ENCODE peak calls at places on chromosomes 7 and 10, in seven cellular contexts. K is ascending aorta, V is omental fat pad, D is OCI-LY7, E is WTC11, J is lower lobe of right lung, A is HFFc6. H is an unnamed sample.

GRCh38 chr10:112981553-112981952 is 31.5 kb downstream of the TCF7L2 start:
- DNase-seq in V (no peak), A (peak), D (peak), K (no peak), E (no peak), J (no peak), H (peak)

GRCh38 chr7:33726582-33726981 is 178.8 kb upstream of the BMPER start:
- DNase-seq in E (peak), D (no peak), K (no peak), J (no peak), A (no peak), V (no peak), H (no peak)

GRCh38 chr7:15525652-15526263 is 36.1 kb downstream of the AGMO start:
- DNase-seq in J (no peak), D (no peak), K (no peak), A (no peak), E (no peak), V (no peak), H (no peak)

GRCh38 chr10:31952066-31952465 is 23.4 kb upstream of the ARHGAP12 start:
- DNase-seq in E (no peak), K (no peak), D (no peak), A (no peak), V (no peak), J (no peak), H (no peak)

GRCh38 chr7:5237286-5237685 is 45.5 kb upstream of the SLC29A4 start:
- DNase-seq in K (peak), V (peak), A (peak), D (no peak), E (no peak), J (peak), H (peak)

GRCh38 chr7:120114626-120115025 is 158.3 kb upstream of the KCND2 start:
- DNase-seq in D (no peak), V (no peak), A (no peak), J (no peak), K (no peak), E (no peak), H (no peak)

GRCh38 chr10:129307141-129307540 is 159.9 kb upstream of the MGMT start:
- DNase-seq in D (no peak), J (no peak), A (no peak), E (no peak), K (no peak), V (no peak), H (no peak)

GRCh38 chr10:118195729-118196128 is 146.4 kb downstream of the FAM204A start:
- DNase-seq in E (no peak), V (no peak), D (no peak), A (no peak), K (no peak), J (no peak), H (no peak)

GRCh38 chr10:126321455-126321854 is 66.8 kb downstream of the ADAM12 start:
- DNase-seq in A (no peak), D (no peak), V (no peak), K (no peak), E (no peak), J (no peak), H (no peak)

GRCh38 chr10:74957199-74958084 is 131.0 kb downstream of the KAT6B start:
- DNase-seq in V (no peak), E (no peak), K (no peak), J (no peak), A (no peak), D (no peak), H (no peak)

GRCh38 chr7:137882806-137883205 is 36.0 kb upstream of the DGKI start:
- DNase-seq in D (no peak), E (no peak), A (peak), J (no peak), V (no peak), K (no peak), H (no peak)

GRCh38 chr7:23055582-23056178 is 41.8 kb upstream of the HYCC1 start:
- DNase-seq in E (peak), D (peak), K (peak), J (no peak), A (peak), V (no peak), H (peak)

GRCh38 chr10:132199854-132200311 is 13.1 kb downstream of the DPYSL4 start:
- DNase-seq in V (no peak), K (no peak), D (no peak), E (no peak), A (no peak), J (peak), H (no peak)

GRCh38 chr10:49089789-49090595 is 25.3 kb downstream of the VSTM4 start:
- DNase-seq in D (no peak), K (peak), A (no peak), J (no peak), E (no peak), V (no peak), H (no peak)

GRCh38 chr10:102994551-102995295 is 76.6 kb downstream of the CNNM2 start:
- DNase-seq in J (no peak), V (no peak), A (no peak), E (no peak), K (no peak), D (no peak), H (no peak)

GRCh38 chr7:1708640-1709249 is 38.7 kb downstream of the ELFN1 start:
- DNase-seq in A (no peak), D (no peak), E (no peak), J (peak), V (no peak), K (peak), H (no peak)

GRCh38 chr7:362416-363096 is 72.6 kb downstream of the FOXL3 start:
- DNase-seq in K (no peak), D (no peak), J (peak), V (no peak), E (no peak), A (no peak), H (no peak)

GRCh38 chr7:95473276-95473985 is 12.3 kb upstream of the ASB4 start:
- DNase-seq in E (no peak), V (no peak), K (no peak), A (no peak), J (no peak), D (no peak), H (no peak)

GRCh38 chr10:75137533-75138438 is 26.3 kb downstream of the SAMD8 start:
- DNase-seq in V (no peak), A (peak), J (no peak), D (no peak), E (no peak), K (no peak), H (no peak)

GRCh38 chr10:22005763-22006162 is 2.2 kb upstream of the DNAJC1 start:
- DNase-seq in A (no peak), V (no peak), D (peak), K (no peak), J (no peak), E (no peak), H (no peak)

GRCh38 chr10:71025535-71025934 is 137.2 kb upstream of the PCBD1 start:
- DNase-seq in V (no peak), J (no peak), K (no peak), E (no peak), A (no peak), D (no peak), H (no peak)

GRCh38 chr10:123150986-123151738 is 3.0 kb upstream of the BUB3 start:
- DNase-seq in J (peak), A (no peak), D (no peak), K (no peak), V (no peak), E (peak), H (peak)

GRCh38 chr7:47893721-47894365 is 54.4 kb downstream of the PKD1L1 start:
- DNase-seq in V (no peak), A (no peak), D (no peak), J (no peak), K (no peak), E (no peak), H (no peak)

GRCh38 chr10:94225589-94225988 is 137.2 kb downstream of the NOC3L start:
- DNase-seq in K (no peak), V (no peak), D (no peak), J (no peak), E (peak), A (peak), H (no peak)

GRCh38 chr7:70098133-70098561 is 499.9 kb downstream of the AUTS2 start:
- DNase-seq in A (no peak), E (no peak), J (no peak), V (no peak), D (no peak), K (no peak), H (no peak)

GRCh38 chr7:120806669-120807068 is 51.3 kb downstream of the TSPAN12 start:
- DNase-seq in J (no peak), D (no peak), A (no peak), E (no peak), K (no peak), V (no peak), H (peak)

GRCh38 chr7:139735466-139735865 is 42.3 kb downstream of the HIPK2 start:
- DNase-seq in V (no peak), J (no peak), D (no peak), A (no peak), E (no peak), K (peak), H (no peak)

GRCh38 chr7:73316521-73316920 is 7.9 kb upstream of the NSUN5 start:
- DNase-seq in A (no peak), E (peak), V (no peak), J (no peak), K (no peak), D (no peak), H (no peak)
- TF ChIP-seq CTCF in A (no peak), E (no peak), V (no peak), J (no peak), K (no peak), D (no peak), H (no peak)

DNA sequence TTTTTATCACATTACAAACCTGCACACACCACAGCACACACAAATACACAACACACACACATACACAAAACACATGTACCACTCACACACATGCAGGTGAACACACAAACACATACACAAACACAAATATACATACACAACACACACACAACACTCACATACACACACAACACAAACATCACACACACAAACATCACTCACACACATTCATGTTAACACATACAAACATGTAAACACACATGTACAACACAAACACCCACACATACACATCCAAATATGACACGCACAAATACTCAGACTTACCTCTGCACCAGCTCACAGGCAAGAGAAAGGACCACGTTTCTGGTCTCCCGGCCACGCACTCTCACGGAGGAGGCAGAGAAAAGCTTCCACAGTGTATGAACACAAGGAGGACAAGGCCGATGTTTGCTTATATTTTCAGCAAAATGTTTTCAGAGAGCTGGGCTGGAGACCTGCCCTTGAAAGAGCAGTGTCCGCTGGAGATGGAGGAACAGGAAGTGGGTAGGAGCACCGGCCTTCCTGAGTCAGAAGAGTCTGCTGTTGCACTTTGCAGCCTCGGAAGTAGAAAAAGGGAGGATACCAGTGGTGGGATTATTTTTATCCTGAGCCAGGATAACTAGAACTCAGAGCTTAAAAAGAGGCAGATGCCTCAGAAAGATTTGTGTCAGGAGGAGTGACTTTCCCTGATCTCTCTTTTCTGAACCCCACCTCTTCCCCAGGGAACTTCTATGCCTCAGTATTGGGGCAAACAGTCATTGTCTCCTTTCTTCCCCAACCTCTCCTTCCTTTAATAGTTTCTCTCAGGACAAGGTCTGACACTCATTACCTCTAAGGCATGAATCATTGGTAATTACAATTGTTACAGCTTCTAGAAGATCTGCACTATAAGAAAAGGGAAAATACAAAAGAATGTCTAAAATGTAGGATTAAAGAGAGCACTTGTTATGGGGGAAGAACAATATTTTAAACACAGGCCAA is at the start of gene GIMAP6:
- DNase-seq in A (no peak), V (no peak), K (no peak), E (no peak), D (no peak), J (no peak), H (peak)
- TF ChIP-seq CTCF in A (no peak), V (no peak), K (no peak), E (no peak), D (no peak), J (no peak), H (no peak)

GRCh38 chr7:88757371-88757770 is 2.1 kb upstream of the ZNF804B start:
- DNase-seq in V (no peak), E (no peak), A (no peak), K (no peak), J (no peak), D (no peak), H (no peak)
- TF ChIP-seq CTCF in V (no peak), E (no peak), A (no peak), K (no peak), J (no peak), D (no peak), H (no peak)

GRCh38 chr10:61471491-61471890 is 18.3 kb upstream of the TMEM26 start:
- DNase-seq in D (no peak), J (no peak), V (no peak), K (no peak), A (no peak), E (no peak), H (no peak)

GRCh38 chr10:61470730-61471129 is 17.5 kb upstream of the TMEM26 start:
- DNase-seq in K (no peak), D (no peak), A (no peak), E (no peak), J (no peak), V (no peak), H (no peak)

GRCh38 chr10:61476529-61476928 is 23.3 kb upstream of the TMEM26 start:
- DNase-seq in V (no peak), E (no peak), J (no peak), K (no peak), A (no peak), D (no peak), H (no peak)

GRCh38 chr10:61475449-61475873 is 22.3 kb upstream of the TMEM26 start:
- DNase-seq in A (no peak), K (no peak), V (no peak), E (no peak), J (no peak), D (no peak), H (no peak)

DNA sequence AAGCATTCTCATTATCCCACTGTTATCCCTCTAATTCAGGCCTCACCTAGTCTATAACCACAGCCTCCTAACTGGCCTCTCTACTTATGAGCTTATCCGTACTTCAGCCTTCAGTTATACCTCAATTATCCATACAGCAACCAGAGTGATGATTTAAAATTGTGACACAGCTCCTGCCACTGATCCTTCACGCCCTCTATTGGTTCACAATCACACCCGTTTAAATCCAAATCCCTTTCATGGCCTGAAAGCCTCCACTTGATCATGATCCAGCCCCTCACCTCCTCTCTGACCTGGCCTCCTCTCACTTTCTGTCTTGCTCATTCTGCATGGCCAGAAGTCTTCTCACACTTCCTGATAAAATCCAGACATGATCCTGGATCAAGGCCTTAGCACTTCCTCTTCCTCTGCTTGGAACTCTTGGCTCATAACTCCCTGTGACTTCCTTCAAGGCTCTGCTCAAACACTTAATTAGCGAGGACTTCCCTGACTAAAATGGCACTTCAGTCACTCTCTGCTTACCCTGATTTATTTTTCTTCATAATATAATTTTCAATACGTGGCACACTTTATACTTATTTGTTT is 19.0 kb upstream of the TMEM26 start:
- DNase-seq in D (no peak), V (no peak), E (no peak), K (no peak), J (no peak), A (no peak), H (no peak)
- TF ChIP-seq CTCF in D (no peak), V (no peak), E (no peak), K (no peak), J (no peak), A (no peak), H (no peak)